ENCODE peak calls at places on chromosome 4, in five cellular contexts. E, D, O, H and U are unnamed samples.

GRCh38 chr4:118776166-118776954 is 59.6 kb downstream of the SEC24D start:
- DNase-seq in E (no peak), D (no peak), O (no peak), H (no peak), U (no peak)

GRCh38 chr4:183347586-183347985 is 25.4 kb upstream of the CLDN24 start:
- DNase-seq in E (no peak), D (no peak), O (no peak), H (no peak), U (no peak)

GRCh38 chr4:121764702-121765367 is at the start of gene SMIM43:
- DNase-seq in E (no peak), D (no peak), O (peak), H (no peak), U (no peak)

GRCh38 chr4:105215609-105216313 is 69.1 kb downstream of the TET2 start:
- DNase-seq in E (no peak), D (no peak), O (no peak), H (no peak), U (no peak)

GRCh38 chr4:75180790-75181776 is 248.2 kb downstream of the PARM1 start:
- DNase-seq in E (no peak), D (peak), O (no peak), H (no peak), U (no peak)

GRCh38 chr4:141548791-141549190 is 87.6 kb upstream of the IL15 start:
- DNase-seq in E (no peak), D (no peak), O (no peak), H (no peak), U (no peak)

GRCh38 chr4:7590205-7590604 is 155.5 kb upstream of the PSAPL1 start:
- DNase-seq in E (no peak), D (no peak), O (no peak), H (no peak), U (no peak)

GRCh38 chr4:6439120-6439757 is 33.2 kb downstream of the PPP2R2C start:
- DNase-seq in E (no peak), D (no peak), O (no peak), H (no peak), U (no peak)

GRCh38 chr4:109947918-109948317 is 35.2 kb downstream of the EGF start:
- DNase-seq in E (no peak), D (no peak), O (no peak), H (no peak), U (no peak)

GRCh38 chr4:79340568-79340967 is 14.7 kb upstream of the NAA11 start:
- DNase-seq in E (no peak), D (no peak), O (no peak), H (no peak), U (no peak)

GRCh38 chr4:153152453-153153338 is 51.5 kb upstream of the TRIM2 start:
- DNase-seq in E (no peak), D (peak), O (peak), H (peak), U (peak)

GRCh38 chr4:18366762-18367358 is 345.3 kb upstream of the LCORL start:
- DNase-seq in E (no peak), D (no peak), O (peak), H (no peak), U (no peak)

GRCh38 chr4:139085141-139085540 is 69.6 kb downstream of the NOCT start:
- DNase-seq in E (no peak), D (no peak), O (no peak), H (no peak), U (no peak)

GRCh38 chr4:75819121-75819520 is 83.1 kb downstream of the PPEF2 start:
- DNase-seq in E (no peak), D (no peak), O (no peak), H (no peak), U (no peak)

GRCh38 chr4:36111180-36111579 is 133.1 kb downstream of the ARAP2 start:
- DNase-seq in E (no peak), D (no peak), O (no peak), H (no peak), U (no peak)

GRCh38 chr4:171390626-171391025 is 422.6 kb upstream of the GALNTL6 start:
- DNase-seq in E (no peak), D (no peak), O (no peak), H (no peak), U (no peak)

GRCh38 chr4:139164731-139165130 is 12.3 kb downstream of the ELF2 start:
- DNase-seq in E (no peak), D (no peak), O (no peak), H (no peak), U (no peak)

GRCh38 chr4:38204317-38205060 is 244.3 kb downstream of the PTTG2 start:
- DNase-seq in E (no peak), D (no peak), O (no peak), H (peak), U (no peak)

GRCh38 chr4:30755306-30755705 is 35.1 kb downstream of the PCDH7 start:
- DNase-seq in E (no peak), D (no peak), O (no peak), H (no peak), U (no peak)

GRCh38 chr4:145679520-145679919 is 426 bp upstream of the C4orf51 start:
- DNase-seq in E (no peak), D (no peak), O (peak), H (peak), U (peak)

GRCh38 chr4:118296739-118297138 is 56.1 kb downstream of the PRSS12 start:
- DNase-seq in E (no peak), D (no peak), O (no peak), H (no peak), U (no peak)

GRCh38 chr4:124932447-124932846 is 219.9 kb upstream of the ANKRD50 start:
- DNase-seq in E (no peak), D (no peak), O (no peak), H (no peak), U (no peak)

GRCh38 chr4:187724526-187724925 is 271.0 kb upstream of the ZFP42 start:
- DNase-seq in E (no peak), D (no peak), O (no peak), H (no peak), U (no peak)

GRCh38 chr4:46894841-46895240 is 14.2 kb downstream of the COX7B2 start:
- DNase-seq in E (no peak), D (no peak), O (no peak), H (no peak), U (no peak)

GRCh38 chr4:46931981-46932380 is 22.9 kb upstream of the COX7B2 start:
- DNase-seq in E (no peak), D (peak), O (peak), H (no peak), U (no peak)

GRCh38 chr4:161573836-161574235 is 590.0 kb downstream of the FSTL5 start:
- DNase-seq in E (no peak), D (no peak), O (no peak), H (no peak), U (no peak)

GRCh38 chr4:36064147-36064546 is 180.2 kb downstream of the ARAP2 start:
- DNase-seq in E (no peak), D (no peak), O (no peak), H (no peak), U (no peak)

GRCh38 chr4:151561551-151562256 is 152.7 kb downstream of the FHIP1A start:
- DNase-seq in E (no peak), D (no peak), O (no peak), H (no peak), U (no peak)

GRCh38 chr4:76630748-76631147 is 195.7 kb downstream of the SHROOM3 start:
- DNase-seq in E (no peak), D (no peak), O (no peak), H (no peak), U (no peak)

GRCh38 chr4:174036563-174036962 is 246.9 kb downstream of the FBXO8 start:
- DNase-seq in E (no peak), D (no peak), O (peak), H (no peak), U (no peak)

GRCh38 chr4:53714377-53715140 is 123.3 kb upstream of the LNX1 start:
- DNase-seq in E (no peak), D (no peak), O (no peak), H (no peak), U (no peak)

GRCh38 chr4:7232061-7232616 is 39.8 kb downstream of the SORCS2 start:
- DNase-seq in E (no peak), D (no peak), O (no peak), H (peak), U (no peak)

GRCh38 chr4:8702516-8703400 is 110.2 kb downstream of the CPZ start:
- DNase-seq in E (no peak), D (no peak), O (no peak), H (no peak), U (no peak)

GRCh38 chr4:47209833-47210232 is 178.5 kb downstream of the GABRB1 start:
- DNase-seq in E (no peak), D (no peak), O (no peak), H (no peak), U (no peak)

DNA sequence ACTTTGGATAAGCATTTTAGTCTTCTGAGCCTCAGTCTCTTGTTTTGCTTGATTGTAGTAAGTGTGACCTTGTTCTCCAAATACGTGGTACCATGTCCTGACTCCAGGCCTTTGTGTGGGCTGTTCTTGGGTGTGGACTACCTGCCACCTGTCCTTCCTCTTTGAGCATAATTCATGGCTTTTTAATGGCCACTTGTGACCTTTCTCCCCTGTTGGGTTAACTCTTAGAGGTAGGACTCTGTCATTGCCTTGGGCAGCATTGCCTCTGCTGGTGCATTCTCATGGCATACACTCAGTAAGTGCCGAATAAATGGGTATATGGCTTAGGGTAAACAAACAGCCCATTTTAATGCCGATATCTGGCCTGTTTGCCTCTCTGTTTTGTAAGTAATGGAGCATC is 3.0 kb downstream of the NSD2 start:
- DNase-seq in E (no peak), D (no peak), O (no peak), H (no peak), U (no peak)
- H3K27ac ChIP-seq in E (no peak), D (peak), O (no peak), H (no peak), U (no peak)

GRCh38 chr4:57575465-57575864 is 465.3 kb upstream of the IGFBP7 start:
- DNase-seq in E (no peak), D (no peak), O (no peak), H (no peak), U (no peak)

GRCh38 chr4:57580710-57581109 is 470.5 kb upstream of the IGFBP7 start:
- DNase-seq in E (no peak), D (no peak), O (no peak), H (no peak), U (no peak)

DNA sequence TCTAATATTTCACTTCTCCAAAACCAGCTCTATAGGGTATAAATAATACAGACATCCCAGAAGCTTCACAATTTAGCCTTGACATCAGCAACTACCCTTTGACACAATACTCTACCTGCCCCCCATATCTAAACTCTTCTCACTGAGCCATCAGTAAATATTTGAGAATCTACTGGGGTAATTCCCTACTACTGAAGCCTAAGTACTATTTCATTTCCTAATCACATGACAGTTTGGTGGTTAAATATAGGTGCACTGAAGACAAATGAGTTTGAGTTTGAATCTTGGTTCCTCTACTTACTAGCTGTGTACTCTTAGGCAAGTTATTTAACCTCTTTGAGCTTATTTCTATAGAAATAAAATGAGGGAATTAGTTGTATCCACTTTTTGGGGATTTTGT is 471.0 kb upstream of the IGFBP7 start:
- DNase-seq in E (no peak), D (no peak), O (no peak), H (no peak), U (no peak)
- H3K27ac ChIP-seq in E (no peak), D (no peak), O (no peak), H (no peak), U (no peak)

GRCh38 chr4:148692242-148692641 is 250.0 kb upstream of the NR3C2 start:
- DNase-seq in E (no peak), D (peak), O (no peak), H (no peak), U (no peak)

GRCh38 chr4:148694702-148695101 is 252.5 kb upstream of the NR3C2 start:
- DNase-seq in E (no peak), D (peak), O (no peak), H (no peak), U (no peak)

GRCh38 chr4:148693913-148694649 is 251.9 kb upstream of the NR3C2 start:
- DNase-seq in E (no peak), D (peak), O (no peak), H (no peak), U (no peak)
- H3K27ac ChIP-seq in E (no peak), D (peak), O (no peak), H (no peak), U (no peak)

GRCh38 chr4:85955614-85956295 is 404.1 kb downstream of the MAPK10 start:
- DNase-seq in E (no peak), D (no peak), O (no peak), H (no peak), U (no peak)
- H3K27ac ChIP-seq in E (no peak), D (no peak), O (no peak), H (no peak), U (no peak)

GRCh38 chr4:126238010-126238409 is 923.3 kb downstream of the FAT4 start:
- DNase-seq in E (no peak), D (no peak), O (peak), H (no peak), U (no peak)
- H3K27ac ChIP-seq in E (no peak), D (no peak), O (no peak), H (no peak), U (no peak)

GRCh38 chr4:2698504-2698903 is 57.6 kb downstream of the TNIP2 start:
- DNase-seq in E (no peak), D (no peak), O (no peak), H (no peak), U (no peak)

GRCh38 chr4:2696423-2696822 is 59.7 kb downstream of the TNIP2 start:
- DNase-seq in E (no peak), D (no peak), O (no peak), H (no peak), U (no peak)

GRCh38 chr4:2697995-2698414 is 58.1 kb downstream of the TNIP2 start:
- DNase-seq in E (no peak), D (no peak), O (no peak), H (no peak), U (no peak)

GRCh38 chr4:2694691-2695090 is 61.4 kb downstream of the TNIP2 start:
- DNase-seq in E (no peak), D (no peak), O (no peak), H (peak), U (no peak)

DNA sequence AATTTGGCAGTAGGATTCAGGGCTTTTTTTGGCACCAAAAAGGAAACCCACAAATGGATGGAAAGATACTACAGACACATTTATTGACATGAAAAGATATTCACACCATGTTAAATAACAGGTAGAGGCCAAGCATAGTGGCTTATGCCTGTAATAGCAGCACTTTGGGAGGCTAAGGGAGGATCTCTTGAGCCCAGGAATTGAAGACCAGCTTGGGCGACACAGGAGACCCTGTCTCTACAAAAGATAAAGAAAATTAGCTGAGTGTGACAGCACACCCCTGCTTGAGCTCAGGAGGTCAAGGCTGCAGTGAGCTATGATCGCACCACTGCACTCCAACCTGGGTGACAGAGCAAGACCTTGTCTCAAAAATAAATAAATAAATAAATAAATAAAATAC is 60.5 kb downstream of the TNIP2 start:
- DNase-seq in E (no peak), D (no peak), O (no peak), H (no peak), U (no peak)
- H3K27ac ChIP-seq in E (no peak), D (no peak), O (no peak), H (no peak), U (no peak)